ENCODE peak calls at places on chromosomes 16 and 17, in five cellular contexts. One of them, this sample, is unnamed. For H3K27me3, the result is how much of the 10 kb centered on the place peaks cover.

GRCh38 chr17:41333836-41334235 is 16.8 kb downstream of the KRT33A start:
- DNase-seq in CD8-positive, alpha-beta T cell: no peak
- DNase-seq in dorsolateral prefrontal cortex: no peak
- DNase-seq in gastrocnemius medialis: no peak
- DNase-seq in body of pancreas: no peak
- DNase-seq in this sample: no peak

GRCh38 chr16:4369006-4369766 is 2.5 kb upstream of the VASN start:
- DNase-seq in gastrocnemius medialis: no peak
- DNase-seq in body of pancreas: no peak
- DNase-seq in CD8-positive, alpha-beta T cell: no peak
- DNase-seq in dorsolateral prefrontal cortex: no peak
- DNase-seq in this sample: no peak

GRCh38 chr16:3179651-3180050 is 8.4 kb upstream of the OR1F1 start:
- DNase-seq in dorsolateral prefrontal cortex: no peak
- DNase-seq in body of pancreas: no peak
- DNase-seq in CD8-positive, alpha-beta T cell: no peak
- DNase-seq in gastrocnemius medialis: no peak
- DNase-seq in this sample: no peak

GRCh38 chr16:81940781-81941560 is 70.3 kb downstream of the SDR42E1 start:
- DNase-seq in CD8-positive, alpha-beta T cell: no peak
- DNase-seq in gastrocnemius medialis: no peak
- DNase-seq in dorsolateral prefrontal cortex: no peak
- DNase-seq in body of pancreas: no peak
- DNase-seq in this sample: no peak

GRCh38 chr16:31780342-31780741 is 93.3 kb upstream of the ZNF267 start:
- DNase-seq in gastrocnemius medialis: no peak
- DNase-seq in dorsolateral prefrontal cortex: no peak
- DNase-seq in CD8-positive, alpha-beta T cell: no peak
- DNase-seq in body of pancreas: no peak
- DNase-seq in this sample: no peak

GRCh38 chr17:67198131-67198530 is 46.9 kb downstream of the HELZ start:
- DNase-seq in CD8-positive, alpha-beta T cell: no peak
- DNase-seq in dorsolateral prefrontal cortex: no peak
- DNase-seq in body of pancreas: no peak
- DNase-seq in gastrocnemius medialis: no peak
- DNase-seq in this sample: no peak

GRCh38 chr16:1169285-1170075 is 16.6 kb downstream of the CACNA1H start:
- DNase-seq in dorsolateral prefrontal cortex: no peak
- DNase-seq in body of pancreas: no peak
- DNase-seq in gastrocnemius medialis: no peak
- DNase-seq in CD8-positive, alpha-beta T cell: no peak
- DNase-seq in this sample: no peak

GRCh38 chr17:28173071-28173561 is 130.6 kb downstream of the NLK start:
- DNase-seq in dorsolateral prefrontal cortex: no peak
- DNase-seq in gastrocnemius medialis: no peak
- DNase-seq in body of pancreas: no peak
- DNase-seq in CD8-positive, alpha-beta T cell: no peak
- DNase-seq in this sample: no peak

GRCh38 chr17:81034779-81035388 is at the start of gene BAIAP2:
- DNase-seq in CD8-positive, alpha-beta T cell: peak
- DNase-seq in body of pancreas: peak
- DNase-seq in dorsolateral prefrontal cortex: peak
- DNase-seq in gastrocnemius medialis: peak
- DNase-seq in this sample: peak

GRCh38 chr16:53945996-53946395 is 242.0 kb downstream of the FTO start:
- DNase-seq in dorsolateral prefrontal cortex: no peak
- DNase-seq in CD8-positive, alpha-beta T cell: no peak
- DNase-seq in gastrocnemius medialis: no peak
- DNase-seq in body of pancreas: peak
- DNase-seq in this sample: no peak

GRCh38 chr16:80341242-80341641 is 199.6 kb upstream of the DYNLRB2 start:
- DNase-seq in CD8-positive, alpha-beta T cell: no peak
- DNase-seq in dorsolateral prefrontal cortex: no peak
- DNase-seq in gastrocnemius medialis: no peak
- DNase-seq in body of pancreas: no peak
- DNase-seq in this sample: no peak
- TF ChIP-seq CTCF in CD8-positive, alpha-beta T cell: no peak
- TF ChIP-seq CTCF in dorsolateral prefrontal cortex: no peak
- TF ChIP-seq CTCF in gastrocnemius medialis: no peak
- TF ChIP-seq CTCF in body of pancreas: no peak
- TF ChIP-seq CTCF in this sample: no peak

GRCh38 chr16:13594798-13595197 is 325.2 kb upstream of the ERCC4 start:
- DNase-seq in dorsolateral prefrontal cortex: no peak
- DNase-seq in gastrocnemius medialis: no peak
- DNase-seq in CD8-positive, alpha-beta T cell: no peak
- DNase-seq in body of pancreas: no peak
- DNase-seq in this sample: no peak
- H3K27ac ChIP-seq in dorsolateral prefrontal cortex: no peak
- H3K27ac ChIP-seq in gastrocnemius medialis: no peak
- H3K27ac ChIP-seq in CD8-positive, alpha-beta T cell: no peak
- H3K27ac ChIP-seq in body of pancreas: no peak
- H3K27ac ChIP-seq in this sample: no peak

GRCh38 chr16:75113046-75113491 is 3.5 kb downstream of the LDHD start:
- DNase-seq in CD8-positive, alpha-beta T cell: no peak
- DNase-seq in gastrocnemius medialis: no peak
- DNase-seq in body of pancreas: no peak
- DNase-seq in dorsolateral prefrontal cortex: no peak
- DNase-seq in this sample: no peak
- H3K27me3 ChIP-seq in CD8-positive, alpha-beta T cell: under half
- H3K27me3 ChIP-seq in gastrocnemius medialis: under half
- H3K27me3 ChIP-seq in body of pancreas: under half
- H3K27me3 ChIP-seq in dorsolateral prefrontal cortex: under half
- H3K27me3 ChIP-seq in this sample: under half

DNA sequence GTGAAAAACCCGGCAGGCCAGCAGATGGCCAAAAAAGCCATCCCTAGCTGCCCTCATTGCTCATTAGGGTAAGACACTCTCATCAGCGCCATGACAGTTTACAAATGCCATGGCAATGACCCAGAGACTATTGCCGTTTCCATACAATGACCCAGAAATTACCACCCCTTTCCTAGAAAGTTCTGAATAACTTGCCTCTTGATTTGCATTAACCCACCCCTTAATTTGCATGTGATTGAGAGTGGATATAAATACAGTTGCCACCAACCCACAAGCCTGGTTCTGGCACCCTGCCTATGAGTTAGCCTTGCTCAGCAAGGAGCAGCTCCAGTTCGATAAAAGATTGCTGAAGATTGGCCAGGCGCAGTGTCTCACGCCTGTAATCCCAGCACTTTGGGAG is 16.1 kb upstream of the C16orf54 start:
- DNase-seq in dorsolateral prefrontal cortex: peak
- DNase-seq in body of pancreas: peak
- DNase-seq in CD8-positive, alpha-beta T cell: no peak
- DNase-seq in gastrocnemius medialis: no peak
- DNase-seq in this sample: no peak
- TF ChIP-seq CTCF in dorsolateral prefrontal cortex: no peak
- TF ChIP-seq CTCF in body of pancreas: no peak
- TF ChIP-seq CTCF in CD8-positive, alpha-beta T cell: no peak
- TF ChIP-seq CTCF in gastrocnemius medialis: no peak
- TF ChIP-seq CTCF in this sample: no peak

GRCh38 chr16:23302045-23302956 is at the start of gene SCNN1B:
- DNase-seq in body of pancreas: no peak
- DNase-seq in dorsolateral prefrontal cortex: no peak
- DNase-seq in CD8-positive, alpha-beta T cell: no peak
- DNase-seq in gastrocnemius medialis: no peak
- DNase-seq in this sample: no peak

GRCh38 chr16:23301251-23302044 is 654 bp upstream of the SCNN1B start:
- DNase-seq in body of pancreas: no peak
- DNase-seq in dorsolateral prefrontal cortex: no peak
- DNase-seq in gastrocnemius medialis: no peak
- DNase-seq in CD8-positive, alpha-beta T cell: no peak
- DNase-seq in this sample: no peak

GRCh38 chr16:23304620-23305019 is 2.5 kb downstream of the SCNN1B start:
- DNase-seq in dorsolateral prefrontal cortex: no peak
- DNase-seq in gastrocnemius medialis: no peak
- DNase-seq in CD8-positive, alpha-beta T cell: no peak
- DNase-seq in body of pancreas: no peak
- DNase-seq in this sample: no peak

GRCh38 chr16:23306199-23307100 is 4.3 kb downstream of the SCNN1B start:
- DNase-seq in gastrocnemius medialis: no peak
- DNase-seq in dorsolateral prefrontal cortex: no peak
- DNase-seq in CD8-positive, alpha-beta T cell: no peak
- DNase-seq in body of pancreas: no peak
- DNase-seq in this sample: no peak

GRCh38 chr16:23303685-23304084 is 1.6 kb downstream of the SCNN1B start:
- DNase-seq in body of pancreas: no peak
- DNase-seq in CD8-positive, alpha-beta T cell: no peak
- DNase-seq in gastrocnemius medialis: no peak
- DNase-seq in dorsolateral prefrontal cortex: no peak
- DNase-seq in this sample: no peak
- H3K27ac ChIP-seq in body of pancreas: no peak
- H3K27ac ChIP-seq in CD8-positive, alpha-beta T cell: no peak
- H3K27ac ChIP-seq in gastrocnemius medialis: no peak
- H3K27ac ChIP-seq in dorsolateral prefrontal cortex: no peak
- H3K27ac ChIP-seq in this sample: no peak

GRCh38 chr17:79389896-79390295 is 221.0 kb downstream of the RBFOX3 start:
- DNase-seq in body of pancreas: no peak
- DNase-seq in dorsolateral prefrontal cortex: no peak
- DNase-seq in gastrocnemius medialis: no peak
- DNase-seq in CD8-positive, alpha-beta T cell: no peak
- DNase-seq in this sample: no peak

GRCh38 chr17:79385962-79386563 is 224.8 kb downstream of the RBFOX3 start:
- DNase-seq in dorsolateral prefrontal cortex: no peak
- DNase-seq in body of pancreas: no peak
- DNase-seq in CD8-positive, alpha-beta T cell: no peak
- DNase-seq in gastrocnemius medialis: no peak
- DNase-seq in this sample: no peak

GRCh38 chr17:79387783-79388182 is 223.1 kb downstream of the RBFOX3 start:
- DNase-seq in gastrocnemius medialis: no peak
- DNase-seq in body of pancreas: no peak
- DNase-seq in dorsolateral prefrontal cortex: no peak
- DNase-seq in CD8-positive, alpha-beta T cell: no peak
- DNase-seq in this sample: no peak

GRCh38 chr17:79391376-79391775 is 219.5 kb downstream of the RBFOX3 start:
- DNase-seq in CD8-positive, alpha-beta T cell: no peak
- DNase-seq in gastrocnemius medialis: no peak
- DNase-seq in dorsolateral prefrontal cortex: no peak
- DNase-seq in body of pancreas: no peak
- DNase-seq in this sample: no peak

GRCh38 chr17:79388556-79389295 is 222.1 kb downstream of the RBFOX3 start:
- DNase-seq in body of pancreas: peak
- DNase-seq in gastrocnemius medialis: no peak
- DNase-seq in CD8-positive, alpha-beta T cell: no peak
- DNase-seq in dorsolateral prefrontal cortex: peak
- DNase-seq in this sample: no peak
- H3K27me3 ChIP-seq in body of pancreas: under half
- H3K27me3 ChIP-seq in gastrocnemius medialis: under half
- H3K27me3 ChIP-seq in CD8-positive, alpha-beta T cell: under half
- H3K27me3 ChIP-seq in dorsolateral prefrontal cortex: under half
- H3K27me3 ChIP-seq in this sample: under half

This sample was measured in CD4-positive, alpha-beta T cell.